ENCODE peak calls at places on chromosome 6, in ten cellular contexts. One of them, this sample, is unnamed.
A peak's percentile ranks its signal among the peaks of the same experiment; 100 is the strongest.

GRCh38 chr6:106356382-106356781 is 4.1 kb upstream of the CRYBG1 start:
- DNase-seq in osteoblast: no peak
- DNase-seq in thoracic aorta: no peak
- DNase-seq in Peyer's patch: no peak
- DNase-seq in H1: no peak
- DNase-seq in heart left ventricle: no peak
- DNase-seq in Panc1: no peak
- DNase-seq in pancreas: no peak
- DNase-seq in transverse colon: no peak
- DNase-seq in PC-3: no peak
- DNase-seq in this sample: no peak

GRCh38 chr6:122610690-122611455 is 668 bp downstream of the PKIB start:
- DNase-seq in pancreas: peak; percentile 84
- DNase-seq in Peyer's patch: peak; percentile 79
- DNase-seq in PC-3: peak; percentile 69
- DNase-seq in osteoblast: peak; percentile 72
- DNase-seq in transverse colon: peak; percentile 72
- DNase-seq in thoracic aorta: no peak
- DNase-seq in Panc1: peak; percentile 4
- DNase-seq in heart left ventricle: peak; percentile 40
- DNase-seq in H1: peak; percentile 33
- DNase-seq in this sample: no peak

GRCh38 chr6:154112181-154112809 is 73.3 kb downstream of the OPRM1 start:
- DNase-seq in PC-3: peak; percentile 80
- DNase-seq in thoracic aorta: no peak
- DNase-seq in heart left ventricle: no peak
- DNase-seq in Panc1: peak; percentile 52
- DNase-seq in Peyer's patch: no peak
- DNase-seq in pancreas: no peak
- DNase-seq in H1: no peak
- DNase-seq in transverse colon: no peak
- DNase-seq in osteoblast: no peak
- DNase-seq in this sample: no peak

GRCh38 chr6:141326426-141326825 is 806.3 kb upstream of the GJE1 start:
- DNase-seq in heart left ventricle: no peak
- DNase-seq in H1: no peak
- DNase-seq in PC-3: peak; percentile 95
- DNase-seq in osteoblast: peak; percentile 81
- DNase-seq in pancreas: no peak
- DNase-seq in Panc1: peak; percentile 97
- DNase-seq in transverse colon: no peak
- DNase-seq in thoracic aorta: peak; percentile 14
- DNase-seq in Peyer's patch: no peak
- DNase-seq in this sample: no peak

GRCh38 chr6:52667572-52667971 is 3.3 kb upstream of the TMEM14A start:
- DNase-seq in pancreas: no peak
- DNase-seq in transverse colon: no peak
- DNase-seq in thoracic aorta: no peak
- DNase-seq in PC-3: no peak
- DNase-seq in heart left ventricle: no peak
- DNase-seq in Panc1: no peak
- DNase-seq in H1: no peak
- DNase-seq in Peyer's patch: no peak
- DNase-seq in osteoblast: no peak
- DNase-seq in this sample: no peak

GRCh38 chr6:51339728-51340127 is 521.1 kb downstream of the TFAP2B start:
- DNase-seq in H1: no peak
- DNase-seq in Panc1: no peak
- DNase-seq in heart left ventricle: no peak
- DNase-seq in thoracic aorta: no peak
- DNase-seq in transverse colon: no peak
- DNase-seq in osteoblast: no peak
- DNase-seq in Peyer's patch: no peak
- DNase-seq in pancreas: no peak
- DNase-seq in PC-3: peak; percentile 56
- DNase-seq in this sample: no peak

GRCh38 chr6:40325041-40325440 is 262.1 kb downstream of the LRFN2 start:
- DNase-seq in thoracic aorta: no peak
- DNase-seq in PC-3: no peak
- DNase-seq in Panc1: no peak
- DNase-seq in Peyer's patch: no peak
- DNase-seq in transverse colon: peak; percentile 19
- DNase-seq in H1: no peak
- DNase-seq in pancreas: no peak
- DNase-seq in heart left ventricle: peak; percentile 58
- DNase-seq in osteoblast: peak; percentile 50
- DNase-seq in this sample: no peak

GRCh38 chr6:75188221-75188620 is 17.6 kb downstream of the COL12A1 start:
- DNase-seq in Peyer's patch: no peak
- DNase-seq in transverse colon: no peak
- DNase-seq in PC-3: no peak
- DNase-seq in H1: no peak
- DNase-seq in heart left ventricle: no peak
- DNase-seq in thoracic aorta: no peak
- DNase-seq in osteoblast: no peak
- DNase-seq in pancreas: no peak
- DNase-seq in Panc1: no peak
- DNase-seq in this sample: no peak

GRCh38 chr6:56733298-56733697 is 90.6 kb upstream of the DST start:
- DNase-seq in Peyer's patch: no peak
- DNase-seq in H1: no peak
- DNase-seq in Panc1: no peak
- DNase-seq in PC-3: no peak
- DNase-seq in osteoblast: no peak
- DNase-seq in thoracic aorta: no peak
- DNase-seq in heart left ventricle: no peak
- DNase-seq in pancreas: no peak
- DNase-seq in transverse colon: no peak
- DNase-seq in this sample: no peak

DNA sequence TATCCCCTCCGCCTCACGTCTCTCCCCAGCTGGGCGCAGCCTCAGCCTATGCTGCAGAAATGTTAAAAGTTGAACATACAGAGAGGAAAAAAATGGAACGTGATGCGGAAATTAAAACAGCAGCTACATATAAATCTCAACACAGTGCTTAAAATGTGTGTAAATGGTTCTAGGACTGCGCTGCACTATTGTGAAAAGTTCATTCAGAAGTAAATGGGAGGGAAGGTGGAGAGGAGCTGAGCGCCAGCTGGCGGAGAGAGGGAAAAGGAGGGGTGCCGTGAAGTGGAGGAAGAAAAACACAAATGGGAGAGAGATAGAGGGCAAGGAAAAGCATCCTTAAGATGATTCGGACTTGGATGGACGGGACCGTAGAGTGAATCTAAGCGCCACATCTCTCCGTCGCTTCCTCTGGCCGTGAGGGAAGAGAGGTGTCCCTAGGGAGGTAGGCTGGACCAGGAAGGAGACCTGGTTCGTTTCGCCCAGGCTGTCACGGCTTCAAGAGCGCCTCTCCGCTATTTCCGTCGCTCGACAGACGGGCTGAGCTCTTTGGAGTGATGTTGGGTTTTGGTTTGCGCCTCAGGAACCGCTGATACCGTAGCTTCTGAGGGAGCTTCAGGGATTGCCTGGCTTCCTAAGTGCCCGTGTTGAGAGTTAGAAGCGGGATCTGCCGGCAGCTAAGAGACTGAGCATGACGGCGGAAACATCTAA is 113.7 kb downstream of the TRIM27 start:
- DNase-seq in Panc1: no peak
- DNase-seq in H1: no peak
- DNase-seq in transverse colon: no peak
- DNase-seq in PC-3: no peak
- DNase-seq in osteoblast: no peak
- DNase-seq in heart left ventricle: no peak
- DNase-seq in pancreas: no peak
- DNase-seq in thoracic aorta: no peak
- DNase-seq in Peyer's patch: no peak
- DNase-seq in this sample: no peak
- TF ChIP-seq CTCF in Panc1: peak; percentile 85
- TF ChIP-seq CTCF in H1: peak; percentile 27
- TF ChIP-seq CTCF in transverse colon: no peak
- TF ChIP-seq CTCF in PC-3: no peak
- TF ChIP-seq CTCF in osteoblast: no peak
- TF ChIP-seq CTCF in heart left ventricle: no peak
- TF ChIP-seq CTCF in pancreas: no peak
- TF ChIP-seq CTCF in thoracic aorta: no peak
- TF ChIP-seq CTCF in Peyer's patch: no peak
- TF ChIP-seq CTCF in this sample: no peak

GRCh38 chr6:42239333-42239732 is 21.7 kb upstream of the MRPS10 start:
- DNase-seq in Peyer's patch: no peak
- DNase-seq in H1: no peak
- DNase-seq in osteoblast: peak; percentile 67
- DNase-seq in thoracic aorta: no peak
- DNase-seq in transverse colon: no peak
- DNase-seq in Panc1: no peak
- DNase-seq in heart left ventricle: no peak
- DNase-seq in pancreas: no peak
- DNase-seq in PC-3: no peak
- DNase-seq in this sample: no peak

GRCh38 chr6:42237857-42238256 is 20.2 kb upstream of the MRPS10 start:
- DNase-seq in transverse colon: no peak
- DNase-seq in heart left ventricle: no peak
- DNase-seq in Peyer's patch: no peak
- DNase-seq in osteoblast: peak; percentile 61
- DNase-seq in Panc1: no peak
- DNase-seq in H1: no peak
- DNase-seq in pancreas: no peak
- DNase-seq in PC-3: no peak
- DNase-seq in thoracic aorta: no peak
- DNase-seq in this sample: no peak

GRCh38 chr6:42236680-42237473 is 19.2 kb upstream of the MRPS10 start:
- DNase-seq in PC-3: no peak
- DNase-seq in H1: no peak
- DNase-seq in heart left ventricle: no peak
- DNase-seq in osteoblast: peak; percentile 8
- DNase-seq in Peyer's patch: no peak
- DNase-seq in pancreas: no peak
- DNase-seq in Panc1: no peak
- DNase-seq in thoracic aorta: no peak
- DNase-seq in transverse colon: no peak
- DNase-seq in this sample: no peak

GRCh38 chr6:42241915-42242314 is 24.3 kb upstream of the MRPS10 start:
- DNase-seq in pancreas: no peak
- DNase-seq in Panc1: no peak
- DNase-seq in thoracic aorta: no peak
- DNase-seq in H1: peak; percentile 39
- DNase-seq in Peyer's patch: no peak
- DNase-seq in transverse colon: no peak
- DNase-seq in PC-3: no peak
- DNase-seq in heart left ventricle: no peak
- DNase-seq in osteoblast: no peak
- DNase-seq in this sample: no peak

GRCh38 chr6:42239736-42240375 is 22.2 kb upstream of the MRPS10 start:
- DNase-seq in Peyer's patch: no peak
- DNase-seq in thoracic aorta: no peak
- DNase-seq in heart left ventricle: no peak
- DNase-seq in Panc1: no peak
- DNase-seq in pancreas: no peak
- DNase-seq in H1: no peak
- DNase-seq in osteoblast: peak; percentile 91
- DNase-seq in PC-3: peak; percentile 92
- DNase-seq in transverse colon: no peak
- DNase-seq in this sample: no peak
- H3K27ac ChIP-seq in Peyer's patch: no peak overlapping the region
- H3K27ac ChIP-seq in thoracic aorta: no peak overlapping the region
- H3K27ac ChIP-seq in heart left ventricle: no peak overlapping the region
- H3K27ac ChIP-seq in Panc1: peak overlapping the region; percentile 55
- H3K27ac ChIP-seq in pancreas: no peak overlapping the region
- H3K27ac ChIP-seq in H1: no peak overlapping the region
- H3K27ac ChIP-seq in osteoblast: peak overlapping the region; percentile 62
- H3K27ac ChIP-seq in PC-3: peak overlapping the region; percentile 88
- H3K27ac ChIP-seq in transverse colon: no peak overlapping the region
- H3K27ac ChIP-seq in this sample: no peak overlapping the region

DNA sequence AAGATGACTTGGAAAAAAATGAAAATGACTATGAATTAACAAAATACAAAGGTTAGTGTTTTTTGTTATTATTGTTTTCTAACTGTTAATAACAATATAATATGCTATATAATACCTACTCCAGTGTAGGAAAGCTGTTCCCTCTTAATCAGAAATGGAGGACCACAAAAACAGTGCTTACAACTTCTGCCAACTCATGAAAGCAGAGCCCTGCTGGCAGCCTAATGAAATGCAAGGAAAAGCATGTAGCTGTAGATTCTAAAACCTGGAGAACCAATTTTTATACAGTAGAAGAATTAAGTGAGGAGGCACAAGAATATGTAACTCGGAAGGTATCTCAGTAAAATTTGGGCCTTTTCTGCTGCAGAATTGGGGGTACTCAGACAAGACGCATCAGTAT is 29.4 kb downstream of the PHIP start:
- DNase-seq in Peyer's patch: no peak
- DNase-seq in transverse colon: no peak
- DNase-seq in PC-3: peak; percentile 41
- DNase-seq in H1: no peak
- DNase-seq in heart left ventricle: no peak
- DNase-seq in osteoblast: no peak
- DNase-seq in pancreas: no peak
- DNase-seq in thoracic aorta: no peak
- DNase-seq in Panc1: peak; percentile 4
- DNase-seq in this sample: no peak
- TF ChIP-seq CTCF in Peyer's patch: peak; percentile 46
- TF ChIP-seq CTCF in transverse colon: peak; percentile 18
- TF ChIP-seq CTCF in PC-3: peak; percentile 49
- TF ChIP-seq CTCF in H1: no peak
- TF ChIP-seq CTCF in heart left ventricle: no peak
- TF ChIP-seq CTCF in osteoblast: peak; percentile 51
- TF ChIP-seq CTCF in pancreas: no peak
- TF ChIP-seq CTCF in thoracic aorta: no peak
- TF ChIP-seq CTCF in Panc1: peak; percentile 60
- TF ChIP-seq CTCF in this sample: peak; percentile 60

GRCh38 chr6:42131531-42131930 is 10.9 kb downstream of the C6orf132 start:
- DNase-seq in osteoblast: peak; percentile 98
- DNase-seq in thoracic aorta: no peak
- DNase-seq in Peyer's patch: no peak
- DNase-seq in Panc1: no peak
- DNase-seq in H1: no peak
- DNase-seq in pancreas: no peak
- DNase-seq in heart left ventricle: no peak
- DNase-seq in transverse colon: no peak
- DNase-seq in PC-3: peak; percentile 90
- DNase-seq in this sample: no peak
- H3K27ac ChIP-seq in osteoblast: peak overlapping the region; percentile 71
- H3K27ac ChIP-seq in thoracic aorta: no peak overlapping the region
- H3K27ac ChIP-seq in Peyer's patch: no peak overlapping the region
- H3K27ac ChIP-seq in Panc1: peak overlapping the region; percentile 60
- H3K27ac ChIP-seq in H1: no peak overlapping the region
- H3K27ac ChIP-seq in pancreas: no peak overlapping the region
- H3K27ac ChIP-seq in heart left ventricle: no peak overlapping the region
- H3K27ac ChIP-seq in transverse colon: no peak overlapping the region
- H3K27ac ChIP-seq in PC-3: peak overlapping the region; percentile 80
- H3K27ac ChIP-seq in this sample: no peak overlapping the region

GRCh38 chr6:2760882-2761842 is 4.0 kb upstream of the WRNIP1 start:
- DNase-seq in transverse colon: no peak
- DNase-seq in Panc1: no peak
- DNase-seq in osteoblast: peak; percentile 88
- DNase-seq in PC-3: peak; percentile 73
- DNase-seq in H1: no peak
- DNase-seq in heart left ventricle: no peak
- DNase-seq in pancreas: no peak
- DNase-seq in thoracic aorta: no peak
- DNase-seq in Peyer's patch: no peak
- DNase-seq in this sample: no peak
- TF ChIP-seq CTCF in transverse colon: peak; percentile 22
- TF ChIP-seq CTCF in Panc1: peak; percentile 50
- TF ChIP-seq CTCF in osteoblast: peak; percentile 48
- TF ChIP-seq CTCF in PC-3: peak; percentile 71
- TF ChIP-seq CTCF in H1: no peak
- TF ChIP-seq CTCF in heart left ventricle: peak; percentile 22
- TF ChIP-seq CTCF in pancreas: peak; percentile 19
- TF ChIP-seq CTCF in thoracic aorta: peak; percentile 26
- TF ChIP-seq CTCF in Peyer's patch: peak; percentile 42
- TF ChIP-seq CTCF in this sample: peak; percentile 76